ENCODE peak calls at places on chromosomes 16 and 17, in seven cellular contexts. H, T, C, F, X, Y and P are unnamed samples.

GRCh38 chr16:4103741-4104140 is 12.5 kb downstream of the ADCY9 start:
- DNase-seq in F (no peak), C (no peak), T (no peak), Y (no peak), H (no peak), X (no peak), P (no peak)

GRCh38 chr17:45110676-45111611 is 21.4 kb downstream of the PLCD3 start:
- DNase-seq in T (no peak), H (no peak), Y (peak; percentile 60), X (no peak), C (no peak), F (no peak), P (no peak)

GRCh38 chr17:76360461-76360860 is 6.7 kb upstream of the PRPSAP1 start:
- DNase-seq in Y (no peak), C (no peak), H (no peak), F (no peak), X (no peak), T (no peak), P (no peak)

GRCh38 chr16:50151322-50151721 is 1.8 kb upstream of the TENT4B start:
- DNase-seq in Y (no peak), H (no peak), C (no peak), F (no peak), X (no peak), T (no peak), P (no peak)

GRCh38 chr16:19776147-19776546 is 58.1 kb downstream of the IQCK start:
- DNase-seq in X (no peak), C (no peak), H (no peak), Y (no peak), T (no peak), F (no peak), P (no peak)

GRCh38 chr16:51137097-51137496 is 14.0 kb downstream of the SALL1 start:
- DNase-seq in F (no peak), T (no peak), X (no peak), Y (no peak), H (no peak), C (no peak), P (no peak)

GRCh38 chr16:10688726-10689125 is 6.0 kb downstream of the TEKT5 start:
- DNase-seq in Y (no peak), T (no peak), F (no peak), H (no peak), X (no peak), C (no peak), P (no peak)

GRCh38 chr16:50671644-50672260 is 9.4 kb downstream of the SNX20 start:
- DNase-seq in H (no peak), T (no peak), X (peak; percentile 52), F (no peak), Y (no peak), C (peak; percentile 36), P (no peak)

GRCh38 chr17:74037320-74037719 is 166.2 kb upstream of the RPL38 start:
- DNase-seq in C (peak; percentile 29), F (no peak), Y (no peak), H (no peak), X (peak; percentile 36), T (no peak), P (no peak)

GRCh38 chr17:45391291-45391690 is 41.4 kb downstream of the ARHGAP27 start:
- DNase-seq in H (no peak), C (no peak), Y (no peak), X (no peak), F (no peak), T (no peak), P (no peak)

GRCh38 chr17:29593546-29594440 is 861 bp downstream of the ANKRD13B start:
- DNase-seq in H (no peak), X (peak; percentile 89), C (peak; percentile 61), F (no peak), T (no peak), Y (no peak), P (no peak)

GRCh38 chr17:38779965-38780752 is 19.2 kb downstream of the PIP4K2B start:
- DNase-seq in Y (no peak), T (no peak), H (no peak), F (no peak), X (no peak), C (no peak), P (no peak)
- H3K36me3 ChIP-seq in Y (peaks cover 100% of the 10 kb centered on the region), T (peaks cover 100% of the 10 kb centered on the region), H (peaks cover 93% of the 10 kb centered on the region), F (peaks cover 99% of the 10 kb centered on the region), X (peaks cover 4% of the 10 kb centered on the region), C (peaks cover 11% of the 10 kb centered on the region), P (peaks cover 50% of the 10 kb centered on the region)

DNA sequence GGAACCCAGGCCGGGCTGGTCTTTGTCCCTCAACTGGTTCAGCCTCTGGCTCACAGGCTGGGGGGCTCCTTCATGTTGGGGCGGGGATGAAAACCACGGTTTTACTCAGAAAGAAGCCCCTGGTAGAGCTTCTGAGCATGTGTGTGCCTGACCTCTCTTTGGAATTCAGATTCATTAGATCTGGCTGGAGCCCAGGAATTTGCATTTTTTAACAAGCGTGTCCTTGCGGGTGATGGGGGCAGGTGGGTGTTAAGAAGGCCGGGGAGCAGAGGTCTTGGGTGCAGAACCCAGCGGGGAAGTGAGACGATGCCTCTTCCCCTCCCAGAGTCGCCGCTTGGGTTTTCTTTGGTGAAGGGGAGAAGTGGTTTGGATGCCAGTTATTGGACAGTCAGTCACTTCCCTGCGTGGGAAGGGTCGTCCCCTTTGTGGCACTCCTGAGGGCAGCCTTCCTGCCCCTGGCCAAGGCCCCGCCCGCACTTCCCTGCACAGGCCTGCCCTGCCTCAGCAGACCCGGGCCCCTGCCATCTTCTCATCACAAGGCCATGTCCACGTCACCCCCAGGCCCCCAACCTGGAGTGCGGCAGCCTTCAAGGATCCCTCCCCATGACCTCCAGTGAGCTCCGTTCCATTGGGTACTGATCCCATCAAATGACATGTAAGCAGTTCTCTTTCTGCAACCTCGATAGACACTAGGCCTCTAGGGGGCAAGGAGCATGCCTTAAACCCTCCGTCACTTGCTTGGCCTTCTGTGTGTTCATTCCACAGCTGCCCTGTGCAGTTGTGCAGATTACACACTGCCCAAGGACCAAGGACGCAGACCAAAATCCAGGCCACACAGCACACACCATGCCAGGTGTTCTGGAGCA is 177.7 kb upstream of the CIBAR2 start:
- DNase-seq in X (no peak), Y (no peak), T (no peak), F (no peak), H (no peak), C (no peak), P (no peak)
- TF ChIP-seq CTCF in X (peak; percentile 10), Y (no peak), T (no peak), F (no peak), H (no peak), C (no peak), P (no peak)

GRCh38 chr17:57935833-57936807 is 19.1 kb downstream of the CUEDC1 start:
- DNase-seq in H (no peak), C (no peak), T (no peak), Y (peak; percentile 69), X (peak; percentile 79), F (no peak), P (no peak)
- H3K4me3 ChIP-seq in H (no peak overlapping the region), C (no peak overlapping the region), T (no peak overlapping the region), Y (no peak overlapping the region), X (peak overlapping the region; percentile 7), F (no peak overlapping the region), P (no peak overlapping the region)

DNA sequence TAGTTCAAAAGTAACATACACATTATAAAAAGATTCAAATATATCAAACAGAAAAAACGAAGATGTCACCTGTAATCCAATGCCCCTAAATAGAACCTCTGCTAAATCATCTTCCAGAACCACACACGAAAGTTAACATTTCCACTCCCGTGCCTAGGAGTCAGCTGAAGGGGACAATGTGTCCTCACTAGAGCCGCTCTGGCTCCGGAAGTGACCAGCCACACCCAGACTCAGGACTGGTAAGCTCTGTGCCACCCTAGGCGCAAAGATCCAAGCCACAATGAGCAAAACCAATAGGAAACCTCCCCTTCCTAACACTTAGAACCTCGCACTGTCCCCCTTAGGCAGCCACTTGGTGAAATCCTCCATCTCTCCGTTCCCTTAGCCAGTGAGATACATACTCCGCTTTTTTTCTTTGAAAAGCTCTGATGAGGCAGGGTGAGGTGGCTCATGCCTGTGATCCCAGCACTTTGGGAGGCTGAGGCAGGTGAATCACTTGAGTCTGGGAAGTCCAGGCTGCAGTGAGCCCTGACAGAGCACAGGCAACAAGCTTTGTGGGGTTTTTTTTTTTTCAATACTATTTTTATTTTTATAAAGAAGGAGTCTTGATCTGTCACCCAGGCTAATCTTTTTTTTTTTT is 11.8 kb downstream of the CTRB1 start:
- DNase-seq in F (no peak), Y (no peak), C (no peak), H (no peak), T (no peak), X (no peak), P (no peak)
- H3K36me3 ChIP-seq in F (peaks cover 48% of the 10 kb centered on the region), Y (peaks cover 76% of the 10 kb centered on the region), C (peaks cover 35% of the 10 kb centered on the region), H (peaks cover 58% of the 10 kb centered on the region), T (peaks cover 80% of the 10 kb centered on the region), X (no peaks in the 10 kb centered on the region), P (peaks cover 8% of the 10 kb centered on the region)

DNA sequence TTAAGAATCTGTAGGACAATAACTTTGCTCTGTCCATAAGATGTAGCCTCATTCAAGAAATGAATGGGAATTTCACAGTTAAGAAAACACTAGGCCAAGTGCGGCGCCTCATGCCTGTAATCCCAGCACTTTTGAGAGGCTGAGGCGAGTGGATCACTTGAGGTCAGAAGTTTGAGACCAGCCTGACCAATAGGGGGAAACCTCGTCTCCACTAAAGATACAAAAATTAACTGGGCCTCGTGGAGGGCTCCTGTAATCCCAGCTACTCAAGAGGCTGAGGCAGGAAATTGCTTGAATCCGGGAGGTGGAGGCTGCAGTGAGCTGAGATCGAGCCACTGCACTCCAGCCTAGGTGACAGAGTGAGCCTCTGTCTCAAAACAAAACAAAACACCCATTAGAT is 19.9 kb upstream of the RSL1D1 start:
- DNase-seq in Y (no peak), X (peak; percentile 46), H (no peak), T (no peak), F (no peak), C (peak; percentile 44), P (no peak)
- TF ChIP-seq CTCF in Y (no peak), X (peak; percentile 43), H (no peak), T (no peak), F (no peak), C (peak; percentile 21), P (peak; percentile 9)

GRCh38 chr17:1785925-1786324 is 24.1 kb downstream of the SERPINF1 start:
- DNase-seq in Y (peak; percentile 37), C (no peak), X (no peak), H (no peak), F (no peak), T (no peak), P (no peak)

GRCh38 chr17:1782171-1782567 is 20.3 kb downstream of the SERPINF1 start:
- DNase-seq in F (no peak), H (no peak), Y (peak; percentile 18), X (no peak), T (no peak), C (no peak), P (no peak)

GRCh38 chr17:1786708-1787107 is 24.8 kb downstream of the SERPINF1 start:
- DNase-seq in Y (peak; percentile 12), F (no peak), X (no peak), C (no peak), T (no peak), H (no peak), P (no peak)

GRCh38 chr17:1783834-1784611 is 22.2 kb downstream of the SERPINF1 start:
- DNase-seq in C (peak; percentile 57), Y (peak; percentile 87), T (peak; percentile 63), X (peak; percentile 65), F (no peak), H (peak; percentile 69), P (no peak)

GRCh38 chr17:1783271-1783670 is 21.4 kb downstream of the SERPINF1 start:
- DNase-seq in C (no peak), Y (peak; percentile 79), F (peak; percentile 88), H (no peak), X (no peak), T (no peak), P (no peak)
- H3K4me3 ChIP-seq in C (no peak overlapping the region), Y (peak overlapping the region; percentile 58), F (no peak overlapping the region), H (peak overlapping the region; percentile 10), X (no peak overlapping the region), T (no peak overlapping the region), P (no peak overlapping the region)